ENCODE peak calls at places on chromosomes 12 and 14, in five cellular contexts. M, R, Q, B and K are unnamed samples.

GRCh38 chr12:11771356-11771755 is 121.9 kb downstream of the ETV6 start:
- DNase-seq in M (no peak), R (no peak), Q (no peak), B (no peak), K (peak; percentile 37)

GRCh38 chr12:23472329-23472971 is 477.0 kb downstream of the SOX5 start:
- DNase-seq in M (no peak), R (no peak), Q (no peak), B (no peak), K (peak; percentile 89)

GRCh38 chr14:21073921-21074320 is 3.8 kb downstream of the ARHGEF40 start:
- DNase-seq in Q (no peak), M (no peak), R (no peak), B (no peak), K (no peak)

GRCh38 chr12:91811481-91812287 is 334.0 kb downstream of the BTG1 start:
- DNase-seq in B (peak; percentile 83), R (peak; percentile 70), M (peak; percentile 33), Q (peak; percentile 86), K (peak; percentile 39)

GRCh38 chr14:73235531-73236155 is 1.7 kb upstream of the PAPLN start:
- DNase-seq in B (peak; percentile 14), Q (no peak), M (no peak), R (no peak), K (no peak)

GRCh38 chr14:73764881-73765280 is 50.7 kb upstream of the PNMA1 start:
- DNase-seq in M (no peak), Q (peak; percentile 81), R (peak; percentile 69), B (no peak), K (no peak)

GRCh38 chr14:60134702-60135101 is 30.5 kb downstream of the DHRS7 start:
- DNase-seq in M (no peak), R (no peak), B (no peak), Q (no peak), K (no peak)

GRCh38 chr14:55881577-55882241 is 236.5 kb upstream of the PELI2 start:
- DNase-seq in R (no peak), Q (no peak), M (no peak), B (no peak), K (no peak)

GRCh38 chr14:65359503-65359902 is 53.0 kb upstream of the FUT8 start:
- DNase-seq in Q (no peak), B (no peak), M (no peak), R (no peak), K (peak; percentile 62)

GRCh38 chr14:44657688-44658388 is 150.8 kb upstream of the FSCB start:
- DNase-seq in R (no peak), M (no peak), B (no peak), Q (no peak), K (peak; percentile 1)

GRCh38 chr12:113247123-113248045 is 26.1 kb downstream of the TPCN1 start:
- DNase-seq in Q (no peak), R (peak; percentile 26), B (no peak), M (no peak), K (peak; percentile 48)

GRCh38 chr14:71932229-71932951 is at the start of gene RGS6:
- DNase-seq in Q (no peak), M (no peak), R (peak; percentile 54), B (no peak), K (peak; percentile 70)

GRCh38 chr14:65745396-65746190 is 333.1 kb downstream of the FUT8 start:
- DNase-seq in R (no peak), B (no peak), M (no peak), Q (no peak), K (no peak)

GRCh38 chr12:51320695-51321320 is 3.2 kb downstream of the BIN2 start:
- DNase-seq in Q (no peak), B (no peak), R (no peak), M (no peak), K (no peak)

GRCh38 chr12:62162214-62162613 is 98.0 kb upstream of the USP15 start:
- DNase-seq in B (no peak), R (no peak), Q (no peak), M (no peak), K (no peak)

GRCh38 chr12:124501080-124501642 is 66.3 kb downstream of the NCOR2 start:
- DNase-seq in R (peak; percentile 13), B (no peak), Q (no peak), M (no peak), K (no peak)

GRCh38 chr14:82537831-82538230 is 1004.2 kb upstream of the SEL1L start:
- DNase-seq in M (no peak), Q (no peak), R (no peak), B (no peak), K (no peak)

GRCh38 chr12:51322452-51322851 is 1.5 kb downstream of the BIN2 start:
- DNase-seq in Q (no peak), M (no peak), R (no peak), B (no peak), K (no peak)

GRCh38 chr14:24734917-24735500 is 101.0 kb upstream of the GZMB start:
- DNase-seq in Q (no peak), M (peak; percentile 7), R (no peak), B (no peak), K (peak; percentile 54)

GRCh38 chr14:100777366-100778077 is 48.4 kb upstream of the MEG3 start:
- DNase-seq in B (no peak), Q (no peak), R (no peak), M (no peak), K (no peak)

GRCh38 chr14:80792756-80793155 is 148.8 kb downstream of the CEP128 start:
- DNase-seq in Q (no peak), M (no peak), R (no peak), B (no peak), K (no peak)

GRCh38 chr12:112796067-112796466 is 4.5 kb downstream of the RPH3A start:
- DNase-seq in R (no peak), Q (no peak), M (no peak), B (no peak), K (no peak)

GRCh38 chr12:46382425-46382973 is 9.9 kb upstream of the SLC38A2 start:
- DNase-seq in M (no peak), B (no peak), Q (no peak), R (no peak), K (no peak)

GRCh38 chr12:8157484-8158198 is 826 bp downstream of the ZNF705A start:
- DNase-seq in M (no peak), R (no peak), B (no peak), Q (no peak), K (no peak)

GRCh38 chr14:75120546-75121291 is 6.1 kb downstream of the NEK9 start:
- DNase-seq in Q (no peak), M (no peak), R (no peak), B (no peak), K (no peak)

GRCh38 chr12:112514456-112514855 is 95.7 kb downstream of the PTPN11 start:
- DNase-seq in B (no peak), Q (no peak), M (no peak), R (no peak), K (no peak)

GRCh38 chr12:124352839-124353238 is 57.9 kb downstream of the RFLNA start:
- DNase-seq in B (no peak), R (no peak), M (no peak), Q (no peak), K (no peak)

GRCh38 chr12:74641262-74641661 is 103.6 kb downstream of the ATXN7L3B start:
- DNase-seq in Q (no peak), B (no peak), M (no peak), R (no peak), K (no peak)

GRCh38 chr12:74646831-74647230 is 109.2 kb downstream of the ATXN7L3B start:
- DNase-seq in R (no peak), M (no peak), B (no peak), Q (no peak), K (peak; percentile 30)

GRCh38 chr12:74644681-74645080 is 107.0 kb downstream of the ATXN7L3B start:
- DNase-seq in R (no peak), Q (no peak), B (no peak), M (no peak), K (no peak)

GRCh38 chr12:74641694-74642093 is 104.1 kb downstream of the ATXN7L3B start:
- DNase-seq in Q (no peak), M (no peak), R (no peak), B (no peak), K (no peak)

DNA sequence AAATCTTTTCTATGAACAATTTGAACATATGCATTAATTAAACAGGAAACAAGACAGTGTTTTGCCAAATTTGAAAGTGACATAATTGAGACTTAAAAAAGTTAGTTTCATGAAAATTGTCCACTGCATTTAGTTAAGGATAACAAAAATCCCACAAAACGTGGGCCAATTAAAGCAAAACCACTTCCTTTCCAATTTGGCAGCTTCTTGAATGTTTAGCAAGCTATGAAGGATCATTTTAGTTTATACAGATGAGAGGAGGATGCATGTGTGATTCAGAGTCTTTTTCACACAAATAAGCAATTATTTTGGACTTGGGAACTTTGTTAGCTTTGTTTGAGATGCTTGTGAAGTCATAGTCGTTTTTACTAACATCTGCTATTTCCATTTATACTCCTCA is 109.6 kb downstream of the ATXN7L3B start:
- DNase-seq in M (no peak), R (no peak), Q (no peak), B (no peak), K (no peak)
- TF ChIP-seq CTCF in M (no peak), R (no peak), Q (no peak), B (no peak), K (no peak)

DNA sequence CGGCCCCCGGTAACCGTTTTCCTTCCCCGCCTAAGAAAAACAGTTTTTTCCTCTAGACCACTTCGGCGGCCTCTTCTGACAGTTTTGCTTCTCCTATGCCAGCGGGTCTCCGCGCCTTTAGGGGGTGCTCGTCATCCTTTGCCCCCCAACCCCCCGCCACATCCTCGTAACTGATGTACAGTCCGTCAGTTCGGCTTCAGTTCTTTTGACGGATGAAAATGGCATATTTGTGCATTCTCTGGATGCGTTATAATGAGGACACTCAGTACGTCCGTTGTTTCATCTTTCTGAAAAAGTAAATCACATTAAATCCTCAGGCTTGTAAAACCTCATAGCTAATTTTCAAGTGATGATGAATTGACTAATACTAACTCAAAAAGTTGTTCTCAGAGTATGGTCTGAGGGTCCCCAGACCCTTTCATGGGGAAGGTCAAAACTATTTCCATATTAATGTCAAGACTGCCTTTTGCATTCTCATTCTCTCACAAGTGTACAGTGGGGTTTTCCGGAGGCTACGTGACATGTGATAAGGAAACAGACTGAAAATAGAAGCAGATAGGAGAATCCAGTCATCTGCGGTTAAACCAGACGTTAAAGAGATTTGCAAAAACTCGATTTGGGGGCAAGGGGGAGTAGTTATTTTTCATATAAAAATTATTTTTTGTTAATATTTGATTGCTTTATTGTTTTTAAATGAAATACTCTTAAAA is 829 bp upstream of the NAP1L1 start:
- DNase-seq in Q (no peak), R (no peak), B (no peak), M (no peak), K (peak; percentile 10)
- TF ChIP-seq CTCF in Q (no peak), R (peak; percentile 51), B (peak; percentile 16), M (peak; percentile 46), K (no peak)

GRCh38 chr14:70045715-70046535 is 142.8 kb downstream of the SLC8A3 start:
- DNase-seq in Q (peak; percentile 66), M (peak; percentile 71), R (peak; percentile 61), B (no peak), K (peak; percentile 50)
- TF ChIP-seq CTCF in Q (peak; percentile 26), M (peak; percentile 74), R (peak; percentile 71), B (peak; percentile 25), K (peak; percentile 85)

GRCh38 chr12:56682323-56682722 is 5.8 kb downstream of the PTGES3 start:
- DNase-seq in Q (no peak), B (no peak), M (no peak), R (no peak), K (no peak)

GRCh38 chr12:56676851-56677601 is 11.1 kb downstream of the PTGES3 start:
- DNase-seq in Q (peak; percentile 46), M (no peak), B (no peak), R (no peak), K (no peak)

GRCh38 chr12:56679834-56680575 is 8.1 kb downstream of the PTGES3 start:
- DNase-seq in B (no peak), R (no peak), Q (peak; percentile 42), M (no peak), K (no peak)

GRCh38 chr12:56677680-56678079 is 10.4 kb downstream of the PTGES3 start:
- DNase-seq in M (no peak), R (no peak), Q (peak; percentile 16), B (no peak), K (no peak)

GRCh38 chr12:56678852-56679251 is 9.2 kb downstream of the PTGES3 start:
- DNase-seq in B (no peak), Q (peak; percentile 42), M (no peak), R (no peak), K (no peak)
- TF ChIP-seq CTCF in B (no peak), Q (no peak), M (no peak), R (no peak), K (no peak)